ENCODE peak calls at places on chromosomes 12 and 14, in seven cellular contexts. One of them, this sample, is unnamed.

GRCh38 chr12:32437095-32437515 is 37.7 kb downstream of the FGD4 start:
- DNase-seq in GM12864: no peak
- DNase-seq in CD4-positive, alpha-beta T cell: no peak
- DNase-seq in GM10248: no peak
- DNase-seq in AG09309: peak
- DNase-seq in astrocyte of the spinal cord: peak
- DNase-seq in epithelial cell of esophagus: peak
- DNase-seq in this sample: no peak

GRCh38 chr12:60191676-60192359 is 596.0 kb downstream of the SLC16A7 start:
- DNase-seq in AG09309: no peak
- DNase-seq in GM12864: no peak
- DNase-seq in GM10248: no peak
- DNase-seq in CD4-positive, alpha-beta T cell: no peak
- DNase-seq in epithelial cell of esophagus: peak
- DNase-seq in astrocyte of the spinal cord: peak
- DNase-seq in this sample: no peak

GRCh38 chr14:103549361-103550311 is 12.8 kb downstream of the BAG5 start:
- DNase-seq in CD4-positive, alpha-beta T cell: no peak
- DNase-seq in GM10248: no peak
- DNase-seq in AG09309: no peak
- DNase-seq in GM12864: no peak
- DNase-seq in astrocyte of the spinal cord: no peak
- DNase-seq in epithelial cell of esophagus: no peak
- DNase-seq in this sample: no peak

GRCh38 chr12:121034906-121035305 is 4.1 kb downstream of the OASL start:
- DNase-seq in GM10248: no peak
- DNase-seq in GM12864: no peak
- DNase-seq in AG09309: no peak
- DNase-seq in astrocyte of the spinal cord: no peak
- DNase-seq in CD4-positive, alpha-beta T cell: no peak
- DNase-seq in epithelial cell of esophagus: no peak
- DNase-seq in this sample: no peak

GRCh38 chr12:44021471-44021971 is 185.6 kb downstream of the TMEM117 start:
- DNase-seq in GM12864: peak
- DNase-seq in epithelial cell of esophagus: no peak
- DNase-seq in AG09309: no peak
- DNase-seq in astrocyte of the spinal cord: no peak
- DNase-seq in CD4-positive, alpha-beta T cell: no peak
- DNase-seq in GM10248: no peak
- DNase-seq in this sample: peak

GRCh38 chr14:37985826-37986470 is 221.8 kb upstream of the SSTR1 start:
- DNase-seq in GM12864: peak
- DNase-seq in epithelial cell of esophagus: peak
- DNase-seq in astrocyte of the spinal cord: peak
- DNase-seq in CD4-positive, alpha-beta T cell: peak
- DNase-seq in AG09309: peak
- DNase-seq in GM10248: peak
- DNase-seq in this sample: no peak

GRCh38 chr14:77116194-77116817 is 18.2 kb downstream of the CIPC start:
- DNase-seq in GM10248: no peak
- DNase-seq in epithelial cell of esophagus: no peak
- DNase-seq in GM12864: no peak
- DNase-seq in AG09309: no peak
- DNase-seq in astrocyte of the spinal cord: no peak
- DNase-seq in CD4-positive, alpha-beta T cell: no peak
- DNase-seq in this sample: no peak

GRCh38 chr12:60174914-60175313 is 579.1 kb downstream of the SLC16A7 start:
- DNase-seq in epithelial cell of esophagus: no peak
- DNase-seq in AG09309: peak
- DNase-seq in GM10248: no peak
- DNase-seq in CD4-positive, alpha-beta T cell: no peak
- DNase-seq in GM12864: no peak
- DNase-seq in astrocyte of the spinal cord: no peak
- DNase-seq in this sample: no peak

GRCh38 chr14:38469156-38469555 is 213.3 kb upstream of the CLEC14A start:
- DNase-seq in CD4-positive, alpha-beta T cell: no peak
- DNase-seq in astrocyte of the spinal cord: no peak
- DNase-seq in AG09309: peak
- DNase-seq in GM12864: no peak
- DNase-seq in epithelial cell of esophagus: no peak
- DNase-seq in GM10248: no peak
- DNase-seq in this sample: no peak

GRCh38 chr12:98373019-98373554 is 142.3 kb upstream of the TMPO start:
- DNase-seq in CD4-positive, alpha-beta T cell: no peak
- DNase-seq in AG09309: peak
- DNase-seq in GM10248: peak
- DNase-seq in epithelial cell of esophagus: peak
- DNase-seq in astrocyte of the spinal cord: peak
- DNase-seq in GM12864: no peak
- DNase-seq in this sample: peak

GRCh38 chr14:56268039-56268438 is 149.8 kb downstream of the PELI2 start:
- DNase-seq in epithelial cell of esophagus: peak
- DNase-seq in AG09309: no peak
- DNase-seq in GM10248: no peak
- DNase-seq in CD4-positive, alpha-beta T cell: no peak
- DNase-seq in GM12864: no peak
- DNase-seq in astrocyte of the spinal cord: peak
- DNase-seq in this sample: no peak

GRCh38 chr14:99722741-99723140 is 38.6 kb downstream of the CYP46A1 start:
- DNase-seq in epithelial cell of esophagus: no peak
- DNase-seq in GM12864: no peak
- DNase-seq in AG09309: no peak
- DNase-seq in CD4-positive, alpha-beta T cell: no peak
- DNase-seq in GM10248: no peak
- DNase-seq in astrocyte of the spinal cord: no peak
- DNase-seq in this sample: no peak

GRCh38 chr12:89665556-89665955 is 43.1 kb downstream of the ATP2B1 start:
- DNase-seq in epithelial cell of esophagus: no peak
- DNase-seq in AG09309: no peak
- DNase-seq in GM12864: no peak
- DNase-seq in GM10248: no peak
- DNase-seq in astrocyte of the spinal cord: no peak
- DNase-seq in CD4-positive, alpha-beta T cell: no peak
- DNase-seq in this sample: no peak

GRCh38 chr12:91204416-91204815 is 21.8 kb upstream of the DCN start:
- DNase-seq in GM12864: no peak
- DNase-seq in CD4-positive, alpha-beta T cell: no peak
- DNase-seq in epithelial cell of esophagus: no peak
- DNase-seq in GM10248: no peak
- DNase-seq in AG09309: no peak
- DNase-seq in astrocyte of the spinal cord: no peak
- DNase-seq in this sample: no peak

GRCh38 chr14:26841361-26841760 is 243.5 kb upstream of the NOVA1 start:
- DNase-seq in GM10248: no peak
- DNase-seq in GM12864: no peak
- DNase-seq in CD4-positive, alpha-beta T cell: no peak
- DNase-seq in epithelial cell of esophagus: peak
- DNase-seq in AG09309: no peak
- DNase-seq in astrocyte of the spinal cord: peak
- DNase-seq in this sample: no peak

GRCh38 chr12:24905431-24905830 is 43.5 kb downstream of the BCAT1 start:
- DNase-seq in GM12864: no peak
- DNase-seq in GM10248: no peak
- DNase-seq in CD4-positive, alpha-beta T cell: no peak
- DNase-seq in astrocyte of the spinal cord: no peak
- DNase-seq in AG09309: no peak
- DNase-seq in epithelial cell of esophagus: no peak
- DNase-seq in this sample: no peak

GRCh38 chr12:99658950-99659349 is 11.4 kb downstream of the GARIN6 start:
- DNase-seq in CD4-positive, alpha-beta T cell: no peak
- DNase-seq in epithelial cell of esophagus: peak
- DNase-seq in GM12864: no peak
- DNase-seq in AG09309: no peak
- DNase-seq in GM10248: no peak
- DNase-seq in astrocyte of the spinal cord: peak
- DNase-seq in this sample: no peak
- TF ChIP-seq CTCF in CD4-positive, alpha-beta T cell: no peak
- TF ChIP-seq CTCF in epithelial cell of esophagus: peak
- TF ChIP-seq CTCF in GM12864: no peak
- TF ChIP-seq CTCF in AG09309: peak
- TF ChIP-seq CTCF in GM10248: peak
- TF ChIP-seq CTCF in astrocyte of the spinal cord: peak
- TF ChIP-seq CTCF in this sample: peak

DNA sequence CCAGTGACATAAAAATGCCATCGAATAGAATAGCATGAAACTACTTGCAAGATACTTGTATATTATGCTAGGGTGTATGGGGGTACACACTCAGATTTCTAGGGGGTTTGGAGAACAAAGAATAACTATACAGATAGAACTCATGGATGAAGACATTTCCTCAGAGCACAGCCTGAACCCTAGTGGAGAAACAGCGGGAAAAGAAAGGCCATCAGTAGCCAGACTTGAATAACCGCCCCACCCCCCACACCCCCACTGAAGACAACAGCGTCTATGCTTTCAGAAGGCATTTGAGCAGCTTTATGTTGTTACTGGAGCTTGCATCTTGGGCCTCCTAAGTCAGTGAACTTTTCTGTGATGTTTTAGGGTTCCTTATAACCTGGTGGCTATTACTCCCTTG is 425.9 kb downstream of the NPAS3 start:
- DNase-seq in astrocyte of the spinal cord: no peak
- DNase-seq in GM12864: no peak
- DNase-seq in AG09309: no peak
- DNase-seq in GM10248: no peak
- DNase-seq in epithelial cell of esophagus: no peak
- DNase-seq in CD4-positive, alpha-beta T cell: no peak
- DNase-seq in this sample: no peak
- TF ChIP-seq CTCF in astrocyte of the spinal cord: no peak
- TF ChIP-seq CTCF in GM12864: no peak
- TF ChIP-seq CTCF in AG09309: no peak
- TF ChIP-seq CTCF in GM10248: no peak
- TF ChIP-seq CTCF in epithelial cell of esophagus: no peak
- TF ChIP-seq CTCF in CD4-positive, alpha-beta T cell: no peak
- TF ChIP-seq CTCF in this sample: no peak

DNA sequence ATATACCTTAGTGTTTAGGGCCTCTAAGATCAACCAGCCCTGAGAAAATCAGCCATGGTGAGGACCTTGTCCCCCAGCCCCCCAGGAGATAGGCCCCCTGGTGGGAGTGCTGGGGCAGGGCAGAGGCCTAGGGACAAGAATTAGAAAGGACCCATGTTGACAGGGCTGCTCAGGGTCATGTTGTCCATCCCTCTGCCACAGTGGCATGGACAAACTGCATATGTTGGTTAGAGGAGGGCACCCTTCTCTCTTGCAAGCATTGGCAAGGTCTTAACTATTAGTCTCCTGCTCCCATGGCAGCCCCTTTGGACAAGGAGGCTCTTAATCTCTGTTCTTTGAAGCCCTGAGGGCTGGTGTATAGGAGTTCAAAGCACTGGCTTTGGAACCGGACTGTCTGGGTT is 755 bp upstream of the PTPN6 start:
- DNase-seq in GM10248: no peak
- DNase-seq in GM12864: no peak
- DNase-seq in epithelial cell of esophagus: no peak
- DNase-seq in CD4-positive, alpha-beta T cell: no peak
- DNase-seq in AG09309: no peak
- DNase-seq in astrocyte of the spinal cord: no peak
- DNase-seq in this sample: no peak
- TF ChIP-seq CTCF in GM10248: peak
- TF ChIP-seq CTCF in GM12864: peak
- TF ChIP-seq CTCF in epithelial cell of esophagus: no peak
- TF ChIP-seq CTCF in CD4-positive, alpha-beta T cell: peak
- TF ChIP-seq CTCF in AG09309: peak
- TF ChIP-seq CTCF in astrocyte of the spinal cord: peak
- TF ChIP-seq CTCF in this sample: peak

GRCh38 chr14:74551001-74551400 is 57.4 kb downstream of the ISCA2 start:
- DNase-seq in GM10248: no peak
- DNase-seq in epithelial cell of esophagus: no peak
- DNase-seq in GM12864: no peak
- DNase-seq in astrocyte of the spinal cord: no peak
- DNase-seq in AG09309: no peak
- DNase-seq in CD4-positive, alpha-beta T cell: no peak
- DNase-seq in this sample: no peak

GRCh38 chr14:74548881-74549280 is 55.3 kb downstream of the ISCA2 start:
- DNase-seq in GM10248: no peak
- DNase-seq in AG09309: peak
- DNase-seq in astrocyte of the spinal cord: no peak
- DNase-seq in GM12864: no peak
- DNase-seq in epithelial cell of esophagus: peak
- DNase-seq in CD4-positive, alpha-beta T cell: no peak
- DNase-seq in this sample: no peak

GRCh38 chr14:74550071-74550470 is 56.5 kb downstream of the ISCA2 start:
- DNase-seq in epithelial cell of esophagus: no peak
- DNase-seq in astrocyte of the spinal cord: no peak
- DNase-seq in AG09309: no peak
- DNase-seq in CD4-positive, alpha-beta T cell: no peak
- DNase-seq in GM10248: no peak
- DNase-seq in GM12864: no peak
- DNase-seq in this sample: no peak

GRCh38 chr14:74551431-74551830 is 57.9 kb downstream of the ISCA2 start:
- DNase-seq in epithelial cell of esophagus: no peak
- DNase-seq in GM12864: no peak
- DNase-seq in astrocyte of the spinal cord: no peak
- DNase-seq in CD4-positive, alpha-beta T cell: no peak
- DNase-seq in GM10248: no peak
- DNase-seq in AG09309: no peak
- DNase-seq in this sample: no peak

DNA sequence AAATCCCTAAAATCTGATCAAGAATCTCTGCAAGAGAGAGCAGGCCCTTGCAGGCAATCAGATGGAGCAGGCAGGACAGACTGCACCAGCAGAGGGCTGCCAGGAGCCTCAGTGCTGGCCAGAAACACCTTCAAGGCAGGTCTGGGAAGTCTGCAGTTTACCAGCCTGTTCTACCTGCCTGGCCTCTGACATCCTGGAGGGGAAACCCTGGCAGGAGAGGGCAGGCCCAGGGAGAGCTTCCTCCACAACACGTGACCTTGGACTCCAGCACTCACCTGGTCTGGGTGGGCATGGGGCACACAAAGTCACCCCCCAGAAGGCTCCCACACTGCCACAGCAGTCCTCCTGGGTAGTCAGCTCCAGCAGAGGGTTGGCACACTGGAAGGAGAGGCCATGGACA is 56.0 kb downstream of the ISCA2 start:
- DNase-seq in astrocyte of the spinal cord: no peak
- DNase-seq in epithelial cell of esophagus: peak
- DNase-seq in GM12864: no peak
- DNase-seq in CD4-positive, alpha-beta T cell: no peak
- DNase-seq in AG09309: no peak
- DNase-seq in GM10248: no peak
- DNase-seq in this sample: no peak
- TF ChIP-seq CTCF in astrocyte of the spinal cord: peak
- TF ChIP-seq CTCF in epithelial cell of esophagus: peak
- TF ChIP-seq CTCF in GM12864: peak
- TF ChIP-seq CTCF in CD4-positive, alpha-beta T cell: no peak
- TF ChIP-seq CTCF in AG09309: peak
- TF ChIP-seq CTCF in GM10248: no peak
- TF ChIP-seq CTCF in this sample: peak

GRCh38 chr12:109121346-109121880 is 5.0 kb downstream of the ACACB start:
- DNase-seq in GM10248: no peak
- DNase-seq in GM12864: no peak
- DNase-seq in AG09309: no peak
- DNase-seq in astrocyte of the spinal cord: no peak
- DNase-seq in epithelial cell of esophagus: no peak
- DNase-seq in CD4-positive, alpha-beta T cell: no peak
- DNase-seq in this sample: no peak
- TF ChIP-seq CTCF in GM10248: no peak
- TF ChIP-seq CTCF in GM12864: no peak
- TF ChIP-seq CTCF in AG09309: no peak
- TF ChIP-seq CTCF in astrocyte of the spinal cord: no peak
- TF ChIP-seq CTCF in epithelial cell of esophagus: no peak
- TF ChIP-seq CTCF in CD4-positive, alpha-beta T cell: no peak
- TF ChIP-seq CTCF in this sample: no peak

GRCh38 chr14:22872833-22873520 is 1.4 kb downstream of the LRP10 start:
- DNase-seq in astrocyte of the spinal cord: no peak
- DNase-seq in CD4-positive, alpha-beta T cell: no peak
- DNase-seq in GM12864: no peak
- DNase-seq in AG09309: no peak
- DNase-seq in epithelial cell of esophagus: no peak
- DNase-seq in GM10248: no peak
- DNase-seq in this sample: no peak
- TF ChIP-seq CTCF in astrocyte of the spinal cord: no peak
- TF ChIP-seq CTCF in CD4-positive, alpha-beta T cell: peak
- TF ChIP-seq CTCF in GM12864: no peak
- TF ChIP-seq CTCF in AG09309: no peak
- TF ChIP-seq CTCF in epithelial cell of esophagus: no peak
- TF ChIP-seq CTCF in GM10248: no peak
- TF ChIP-seq CTCF in this sample: no peak